ENCODE peak calls at places on chromosomes 5 and 9, in ten cellular contexts. One of them, this sample, is unnamed.

GRCh38 chr5:105840800-105841199 is 1829.9 kb downstream of the EFNA5 start:
- DNase-seq in GM10248: no peak
- DNase-seq in GM04504: no peak
- DNase-seq in aorta: no peak
- DNase-seq in GM23338: no peak
- DNase-seq in heart right ventricle: no peak
- DNase-seq in transverse colon: no peak
- DNase-seq in sigmoid colon: no peak
- DNase-seq in OCI-LY7: no peak
- DNase-seq in left lung: no peak
- DNase-seq in this sample: peak

GRCh38 chr5:23655674-23656073 is 148.3 kb downstream of the PRDM9 start:
- DNase-seq in GM10248: no peak
- DNase-seq in GM04504: no peak
- DNase-seq in aorta: no peak
- DNase-seq in GM23338: no peak
- DNase-seq in heart right ventricle: no peak
- DNase-seq in transverse colon: no peak
- DNase-seq in sigmoid colon: no peak
- DNase-seq in OCI-LY7: no peak
- DNase-seq in left lung: no peak
- DNase-seq in this sample: no peak

GRCh38 chr5:134048864-134049263 is 44.1 kb upstream of the VDAC1 start:
- DNase-seq in GM10248: no peak
- DNase-seq in GM04504: no peak
- DNase-seq in aorta: no peak
- DNase-seq in GM23338: no peak
- DNase-seq in heart right ventricle: no peak
- DNase-seq in transverse colon: no peak
- DNase-seq in sigmoid colon: no peak
- DNase-seq in OCI-LY7: no peak
- DNase-seq in left lung: no peak
- DNase-seq in this sample: no peak

GRCh38 chr9:95565982-95566381 is 49.2 kb upstream of the PTCH1 start:
- DNase-seq in GM10248: no peak
- DNase-seq in GM04504: no peak
- DNase-seq in aorta: no peak
- DNase-seq in GM23338: no peak
- DNase-seq in heart right ventricle: no peak
- DNase-seq in transverse colon: no peak
- DNase-seq in sigmoid colon: no peak
- DNase-seq in OCI-LY7: no peak
- DNase-seq in left lung: no peak
- DNase-seq in this sample: no peak

GRCh38 chr5:160175438-160176218 is 53.7 kb upstream of the FABP6 start:
- DNase-seq in GM10248: no peak
- DNase-seq in GM04504: no peak
- DNase-seq in aorta: peak
- DNase-seq in GM23338: no peak
- DNase-seq in heart right ventricle: peak
- DNase-seq in transverse colon: no peak
- DNase-seq in sigmoid colon: peak
- DNase-seq in OCI-LY7: no peak
- DNase-seq in left lung: no peak
- DNase-seq in this sample: peak

GRCh38 chr5:119168401-119168800 is 97.5 kb downstream of the DMXL1 start:
- DNase-seq in GM10248: no peak
- DNase-seq in GM04504: no peak
- DNase-seq in aorta: no peak
- DNase-seq in GM23338: no peak
- DNase-seq in heart right ventricle: no peak
- DNase-seq in transverse colon: no peak
- DNase-seq in sigmoid colon: no peak
- DNase-seq in OCI-LY7: no peak
- DNase-seq in left lung: no peak
- DNase-seq in this sample: peak

GRCh38 chr5:177384134-177384533 is at the start of gene SLC34A1:
- DNase-seq in GM10248: no peak
- DNase-seq in GM04504: no peak
- DNase-seq in aorta: no peak
- DNase-seq in GM23338: no peak
- DNase-seq in heart right ventricle: no peak
- DNase-seq in transverse colon: no peak
- DNase-seq in sigmoid colon: no peak
- DNase-seq in OCI-LY7: no peak
- DNase-seq in left lung: no peak
- DNase-seq in this sample: no peak

GRCh38 chr5:172303090-172303995 is 19.8 kb upstream of the UBTD2 start:
- DNase-seq in GM10248: no peak
- DNase-seq in GM04504: no peak
- DNase-seq in aorta: no peak
- DNase-seq in GM23338: no peak
- DNase-seq in heart right ventricle: no peak
- DNase-seq in transverse colon: no peak
- DNase-seq in sigmoid colon: no peak
- DNase-seq in OCI-LY7: no peak
- DNase-seq in left lung: no peak
- DNase-seq in this sample: no peak

GRCh38 chr5:167587768-167588167 is 703.7 kb upstream of the WWC1 start:
- DNase-seq in GM10248: no peak
- DNase-seq in GM04504: no peak
- DNase-seq in aorta: no peak
- DNase-seq in GM23338: peak
- DNase-seq in heart right ventricle: no peak
- DNase-seq in transverse colon: no peak
- DNase-seq in sigmoid colon: no peak
- DNase-seq in OCI-LY7: no peak
- DNase-seq in left lung: no peak
- DNase-seq in this sample: peak

GRCh38 chr9:137952976-137953666 is 75.5 kb downstream of the CACNA1B start:
- DNase-seq in GM10248: no peak
- DNase-seq in GM04504: no peak
- DNase-seq in aorta: no peak
- DNase-seq in GM23338: no peak
- DNase-seq in heart right ventricle: no peak
- DNase-seq in transverse colon: no peak
- DNase-seq in sigmoid colon: no peak
- DNase-seq in OCI-LY7: no peak
- DNase-seq in left lung: no peak
- DNase-seq in this sample: no peak

GRCh38 chr5:133032852-133033742 is 6.7 kb upstream of the ZCCHC10 start:
- DNase-seq in GM10248: peak
- DNase-seq in GM04504: no peak
- DNase-seq in aorta: no peak
- DNase-seq in GM23338: peak
- DNase-seq in heart right ventricle: no peak
- DNase-seq in transverse colon: no peak
- DNase-seq in sigmoid colon: no peak
- DNase-seq in OCI-LY7: peak
- DNase-seq in left lung: no peak
- DNase-seq in this sample: no peak

GRCh38 chr9:36456480-36457115 is 56.5 kb upstream of the RNF38 start:
- DNase-seq in GM10248: no peak
- DNase-seq in GM04504: no peak
- DNase-seq in aorta: no peak
- DNase-seq in GM23338: no peak
- DNase-seq in heart right ventricle: no peak
- DNase-seq in transverse colon: no peak
- DNase-seq in sigmoid colon: no peak
- DNase-seq in OCI-LY7: no peak
- DNase-seq in left lung: no peak
- DNase-seq in this sample: no peak

GRCh38 chr9:95005276-95006141 is 279.0 kb downstream of the AOPEP start:
- DNase-seq in GM10248: no peak
- DNase-seq in GM04504: no peak
- DNase-seq in aorta: no peak
- DNase-seq in GM23338: peak
- DNase-seq in heart right ventricle: peak
- DNase-seq in transverse colon: no peak
- DNase-seq in sigmoid colon: no peak
- DNase-seq in OCI-LY7: no peak
- DNase-seq in left lung: no peak
- DNase-seq in this sample: peak

GRCh38 chr5:57202811-57203210 is 29.0 kb downstream of the GPBP1 start:
- DNase-seq in GM10248: no peak
- DNase-seq in GM04504: no peak
- DNase-seq in aorta: no peak
- DNase-seq in GM23338: no peak
- DNase-seq in heart right ventricle: no peak
- DNase-seq in transverse colon: no peak
- DNase-seq in sigmoid colon: no peak
- DNase-seq in OCI-LY7: no peak
- DNase-seq in left lung: no peak
- DNase-seq in this sample: no peak

GRCh38 chr5:155080721-155081120 is 67.2 kb downstream of the KIF4B start:
- DNase-seq in GM10248: no peak
- DNase-seq in GM04504: no peak
- DNase-seq in aorta: no peak
- DNase-seq in GM23338: no peak
- DNase-seq in heart right ventricle: no peak
- DNase-seq in transverse colon: no peak
- DNase-seq in sigmoid colon: no peak
- DNase-seq in OCI-LY7: no peak
- DNase-seq in left lung: no peak
- DNase-seq in this sample: no peak

GRCh38 chr9:108430655-108431054 is 425.1 kb downstream of the ACTL7B start:
- DNase-seq in GM10248: no peak
- DNase-seq in GM04504: no peak
- DNase-seq in aorta: no peak
- DNase-seq in GM23338: no peak
- DNase-seq in heart right ventricle: no peak
- DNase-seq in transverse colon: no peak
- DNase-seq in sigmoid colon: no peak
- DNase-seq in OCI-LY7: no peak
- DNase-seq in left lung: no peak
- DNase-seq in this sample: no peak

GRCh38 chr9:116490321-116490720 is 196.8 kb upstream of the TRIM32 start:
- DNase-seq in GM10248: no peak
- DNase-seq in GM04504: no peak
- DNase-seq in aorta: no peak
- DNase-seq in GM23338: no peak
- DNase-seq in heart right ventricle: no peak
- DNase-seq in transverse colon: no peak
- DNase-seq in sigmoid colon: no peak
- DNase-seq in OCI-LY7: no peak
- DNase-seq in left lung: no peak
- DNase-seq in this sample: no peak